ENCODE peak calls at places on chromosomes 4 and X, in eight cellular contexts. G is right atrium auricular region; V is aorta; H is Caco-2; W is cardiac muscle cell; N is GM23248; T is naive thymus-derived CD4-positive, alpha-beta T cell; L is H9. Y is an unnamed sample. For H3K4me1, the result is how much of the 10 kb centered on the place peaks cover.

GRCh38 chr4:152975615-152976465 is 39.7 kb downstream of the FHDC1 start:
- DNase-seq in G (no peak), V (no peak), H (no peak), W (no peak), N (no peak), T (no peak), L (peak), Y (no peak)

GRCh38 chr4:171157462-171158082 is 655.6 kb upstream of the GALNTL6 start:
- DNase-seq in G (no peak), V (no peak), H (peak), W (no peak), N (no peak), T (no peak), L (peak), Y (no peak)

GRCh38 chrX:150544222-150544787 is 24.1 kb upstream of the MTM1 start:
- DNase-seq in G (no peak), V (no peak), H (no peak), W (peak), N (no peak), T (no peak), L (peak), Y (no peak)

GRCh38 chr4:183563874-183564273 is 59.0 kb downstream of the ING2 start:
- DNase-seq in G (no peak), V (no peak), H (no peak), W (peak), N (peak), T (no peak), L (no peak), Y (no peak)

GRCh38 chr4:73704314-73705055 is 35.9 kb upstream of the CXCL8 start:
- DNase-seq in G (peak), V (peak), H (no peak), W (peak), N (peak), T (no peak), L (no peak), Y (no peak)

GRCh38 chr4:79613269-79613995 is 205.4 kb upstream of the GK2 start:
- DNase-seq in G (no peak), V (no peak), H (no peak), W (no peak), N (no peak), T (no peak), L (no peak), Y (no peak)

GRCh38 chr4:174316546-174316945 is 32.8 kb downstream of the CEP44 start:
- DNase-seq in G (no peak), V (no peak), H (no peak), W (no peak), N (peak), T (no peak), L (no peak), Y (no peak)

GRCh38 chr4:117164338-117164737 is 79.0 kb upstream of the TRAM1L1 start:
- DNase-seq in G (no peak), V (no peak), H (no peak), W (no peak), N (no peak), T (no peak), L (no peak), Y (no peak)

GRCh38 chr4:151284534-151285245 is 7.7 kb downstream of the PRSS48 start:
- DNase-seq in G (no peak), V (no peak), H (no peak), W (no peak), N (no peak), T (no peak), L (no peak), Y (no peak)

GRCh38 chr4:186723207-186724047 is at the start of gene FAT1:
- DNase-seq in G (no peak), V (peak), H (peak), W (peak), N (peak), T (no peak), L (peak), Y (no peak)

GRCh38 chr4:34516524-34516923 is 1727.8 kb downstream of the ARAP2 start:
- DNase-seq in G (no peak), V (no peak), H (no peak), W (no peak), N (no peak), T (no peak), L (no peak), Y (no peak)

GRCh38 chr4:10664408-10664807 is 20.2 kb downstream of the CLNK start:
- DNase-seq in G (peak), V (peak), H (no peak), W (peak), N (peak), T (no peak), L (no peak), Y (no peak)

GRCh38 chrX:125622899-125623298 is 303.2 kb downstream of the TEX13C start:
- DNase-seq in G (no peak), V (no peak), H (no peak), W (no peak), N (no peak), T (no peak), L (no peak), Y (no peak)

GRCh38 chrX:148146121-148146520 is 165.0 kb downstream of the FMR1NB start:
- DNase-seq in G (no peak), V (no peak), H (no peak), W (no peak), N (no peak), T (no peak), L (no peak), Y (no peak)

GRCh38 chrX:53631156-53631555 is 55.4 kb downstream of the HUWE1 start:
- DNase-seq in G (no peak), V (no peak), H (no peak), W (peak), N (no peak), T (no peak), L (no peak), Y (no peak)

GRCh38 chrX:67651437-67652142 is 107.8 kb downstream of the AR start:
- DNase-seq in G (no peak), V (no peak), H (no peak), W (no peak), N (no peak), T (no peak), L (no peak), Y (no peak)

GRCh38 chr4:106809083-106809482 is 227.0 kb downstream of the DKK2 start:
- DNase-seq in G (no peak), V (no peak), H (peak), W (peak), N (peak), T (no peak), L (no peak), Y (peak)

GRCh38 chrX:129423191-129423590 is 100.1 kb downstream of the SMARCA1 start:
- DNase-seq in G (no peak), V (no peak), H (no peak), W (no peak), N (no peak), T (no peak), L (no peak), Y (no peak)

GRCh38 chr4:118417325-118417724 is 64.5 kb upstream of the PRSS12 start:
- DNase-seq in G (no peak), V (no peak), H (no peak), W (no peak), N (peak), T (no peak), L (no peak), Y (no peak)

GRCh38 chrX:22392176-22392814 is 119.6 kb downstream of the CBLL2 start:
- DNase-seq in G (no peak), V (no peak), H (no peak), W (no peak), N (peak), T (no peak), L (no peak), Y (no peak)

DNA sequence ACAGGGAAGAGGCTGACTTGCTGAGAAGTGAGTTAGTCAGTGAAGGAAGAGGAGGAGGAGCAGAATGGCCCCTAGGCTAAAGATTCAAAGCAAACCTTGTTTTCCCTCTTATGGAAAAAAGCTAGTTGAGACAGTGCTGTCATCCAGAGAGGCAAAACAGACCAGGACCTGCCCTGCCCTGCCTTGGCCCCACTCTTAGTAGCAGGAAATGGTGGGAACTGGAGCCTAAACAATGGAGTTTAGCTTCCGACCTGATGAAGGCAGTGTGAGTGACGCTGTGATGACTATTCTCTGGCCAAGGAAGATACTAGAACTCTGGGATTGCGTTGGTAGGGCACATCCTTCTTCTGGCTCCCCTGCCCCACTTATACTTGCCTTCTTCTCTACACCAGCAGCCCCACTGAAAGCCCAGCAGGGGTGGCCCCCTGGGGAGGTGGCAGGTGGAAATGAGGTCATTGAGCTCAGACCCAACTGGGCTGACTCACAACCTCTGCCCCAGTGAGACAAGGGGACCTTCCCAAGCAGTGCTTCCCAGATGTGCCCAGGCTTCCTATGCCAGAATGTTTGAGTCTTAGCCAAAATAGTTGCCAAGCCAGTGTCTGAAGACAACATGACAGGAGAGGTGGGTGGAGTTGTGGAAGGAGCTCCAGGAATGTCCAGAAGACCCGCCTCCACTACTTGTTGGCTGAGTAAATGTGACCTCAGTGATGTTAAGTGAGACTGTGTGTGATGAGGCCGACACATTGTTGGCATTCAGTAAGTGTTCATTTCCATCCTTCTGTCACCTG is 38.8 kb downstream of the MSN start:
- DNase-seq in G (peak), V (peak), H (no peak), W (peak), N (peak), T (peak), L (no peak), Y (no peak)
- H3K4me1 ChIP-seq in G (half or more), V (under half), H (under half), W (under half), N (under half), T (under half), L (under half), Y (under half)

GRCh38 chr4:15031197-15031596 is 28.9 kb downstream of the CPEB2 start:
- DNase-seq in G (no peak), V (no peak), H (no peak), W (no peak), N (no peak), T (no peak), L (no peak), Y (no peak)
- H3K4me1 ChIP-seq in G (under half), V (under half), H (under half), W (under half), N (half or more), T (under half), L (under half), Y (under half)

DNA sequence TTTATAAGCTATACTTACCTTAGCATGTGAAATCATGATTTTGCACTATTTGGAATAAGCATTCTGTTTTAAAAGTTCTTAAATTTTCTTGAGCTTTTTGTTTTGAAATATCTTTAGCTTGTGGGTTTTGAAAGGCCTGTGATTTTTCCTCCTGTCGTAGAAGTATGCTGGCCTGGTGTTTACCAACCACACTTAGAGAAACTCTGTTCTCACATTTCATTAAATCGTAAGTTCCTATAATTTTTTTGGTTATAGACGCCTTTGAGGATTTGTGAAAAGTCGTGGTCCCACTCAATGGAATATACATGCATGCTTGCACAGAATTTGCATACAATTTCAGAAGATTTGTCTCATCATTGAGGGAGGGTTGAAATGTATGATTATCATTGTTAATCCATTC is 63.6 kb downstream of the PDLIM5 start:
- DNase-seq in G (no peak), V (no peak), H (no peak), W (peak), N (no peak), T (no peak), L (no peak), Y (no peak)
- H3K4me1 ChIP-seq in G (half or more), V (under half), H (under half), W (under half), N (under half), T (under half), L (under half), Y (under half)

GRCh38 chr4:120082286-120082685 is 15.6 kb upstream of the MAD2L1 start:
- DNase-seq in G (no peak), V (no peak), H (no peak), W (no peak), N (no peak), T (no peak), L (no peak), Y (no peak)
- H3K4me1 ChIP-seq in G (under half), V (under half), H (under half), W (under half), N (under half), T (under half), L (under half), Y (under half)

DNA sequence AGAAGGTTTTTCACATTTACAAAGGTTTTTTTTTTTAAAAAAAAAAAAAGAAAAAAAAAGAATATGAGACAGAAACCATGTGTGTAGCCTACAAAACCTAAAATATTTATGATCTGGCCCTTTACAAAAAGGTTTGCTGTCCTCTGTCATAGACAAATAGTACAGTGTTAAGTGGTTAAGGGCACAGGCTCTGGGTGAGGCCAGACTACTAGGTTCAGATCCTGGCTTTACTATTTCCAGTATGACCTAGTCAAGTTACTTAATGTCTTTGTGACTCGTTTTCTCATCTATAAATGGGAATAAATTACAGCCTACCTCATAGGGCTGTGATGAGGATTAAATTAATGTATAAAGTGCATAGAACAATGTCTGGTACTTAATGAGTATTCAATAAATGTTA is 56.5 kb downstream of the GAB1 start:
- DNase-seq in G (no peak), V (no peak), H (no peak), W (no peak), N (peak), T (no peak), L (no peak), Y (no peak)
- H3K4me1 ChIP-seq in G (half or more), V (under half), H (under half), W (under half), N (half or more), T (under half), L (under half), Y (under half)

GRCh38 chr4:123412700-123413512 is 16.3 kb downstream of the SPRY1 start:
- DNase-seq in G (no peak), V (no peak), H (no peak), W (no peak), N (peak), T (no peak), L (no peak), Y (no peak)
- H3K4me1 ChIP-seq in G (under half), V (under half), H (half or more), W (under half), N (half or more), T (under half), L (under half), Y (under half)

GRCh38 chr4:2852481-2852881 is 8.8 kb downstream of the ADD1 start:
- DNase-seq in G (no peak), V (no peak), H (no peak), W (no peak), N (peak), T (no peak), L (no peak), Y (no peak)
- H3K4me1 ChIP-seq in G (half or more), V (under half), H (under half), W (under half), N (under half), T (under half), L (under half), Y (under half)

GRCh38 chr4:7302781-7303180 is 110.4 kb downstream of the SORCS2 start:
- DNase-seq in G (no peak), V (no peak), H (no peak), W (no peak), N (no peak), T (no peak), L (no peak), Y (no peak)
- H3K4me1 ChIP-seq in G (under half), V (under half), H (under half), W (under half), N (under half), T (under half), L (under half), Y (under half)